ENCODE peak calls at places on chromosomes 4 and X, in eight cellular contexts. One of them, this sample, is unnamed.

GRCh38 chrX:127112726-127113125 is 293.2 kb downstream of the PRR32 start:
- DNase-seq in midbrain: no peak
- DNase-seq in hypothalamus: no peak
- DNase-seq in NK-92 treated with Interleukin-12 subunit alpha and Interleukin-12 subunit beta, amount 100 ng/mL, for 24 hours: no peak
- DNase-seq in stimulated activated CD8-positive, alpha-beta memory T cell treated with anti-CD3 and anti-CD28 coated beads, Interleukin-4, amount 100 ng/mL, for 1 hour: no peak
- DNase-seq in AG04450: no peak
- DNase-seq in GM03348: no peak
- DNase-seq in SK-N-SH: no peak
- DNase-seq in this sample: no peak

GRCh38 chr4:16075061-16075460 is 8.8 kb downstream of the PROM1 start:
- DNase-seq in midbrain: no peak
- DNase-seq in hypothalamus: no peak
- DNase-seq in NK-92 treated with Interleukin-12 subunit alpha and Interleukin-12 subunit beta, amount 100 ng/mL, for 24 hours: no peak
- DNase-seq in stimulated activated CD8-positive, alpha-beta memory T cell treated with anti-CD3 and anti-CD28 coated beads, Interleukin-4, amount 100 ng/mL, for 1 hour: no peak
- DNase-seq in AG04450: no peak
- DNase-seq in GM03348: no peak
- DNase-seq in SK-N-SH: no peak
- DNase-seq in this sample: no peak

GRCh38 chr4:8370835-8371234 is 69.7 kb downstream of the ACOX3 start:
- DNase-seq in midbrain: no peak
- DNase-seq in hypothalamus: no peak
- DNase-seq in NK-92 treated with Interleukin-12 subunit alpha and Interleukin-12 subunit beta, amount 100 ng/mL, for 24 hours: no peak
- DNase-seq in stimulated activated CD8-positive, alpha-beta memory T cell treated with anti-CD3 and anti-CD28 coated beads, Interleukin-4, amount 100 ng/mL, for 1 hour: no peak
- DNase-seq in AG04450: no peak
- DNase-seq in GM03348: no peak
- DNase-seq in SK-N-SH: no peak
- DNase-seq in this sample: no peak

GRCh38 chr4:77040265-77040664 is 35.5 kb downstream of the CCNI start:
- DNase-seq in midbrain: no peak
- DNase-seq in hypothalamus: no peak
- DNase-seq in NK-92 treated with Interleukin-12 subunit alpha and Interleukin-12 subunit beta, amount 100 ng/mL, for 24 hours: no peak
- DNase-seq in stimulated activated CD8-positive, alpha-beta memory T cell treated with anti-CD3 and anti-CD28 coated beads, Interleukin-4, amount 100 ng/mL, for 1 hour: no peak
- DNase-seq in AG04450: no peak
- DNase-seq in GM03348: peak
- DNase-seq in SK-N-SH: no peak
- DNase-seq in this sample: peak

GRCh38 chr4:20844311-20844710 is 144.1 kb downstream of the PACRGL start:
- DNase-seq in midbrain: no peak
- DNase-seq in hypothalamus: no peak
- DNase-seq in NK-92 treated with Interleukin-12 subunit alpha and Interleukin-12 subunit beta, amount 100 ng/mL, for 24 hours: no peak
- DNase-seq in stimulated activated CD8-positive, alpha-beta memory T cell treated with anti-CD3 and anti-CD28 coated beads, Interleukin-4, amount 100 ng/mL, for 1 hour: no peak
- DNase-seq in AG04450: no peak
- DNase-seq in GM03348: no peak
- DNase-seq in SK-N-SH: no peak
- DNase-seq in this sample: no peak

GRCh38 chr4:5465529-5465928 is 242.8 kb downstream of the EVC2 start:
- DNase-seq in midbrain: no peak
- DNase-seq in hypothalamus: no peak
- DNase-seq in NK-92 treated with Interleukin-12 subunit alpha and Interleukin-12 subunit beta, amount 100 ng/mL, for 24 hours: no peak
- DNase-seq in stimulated activated CD8-positive, alpha-beta memory T cell treated with anti-CD3 and anti-CD28 coated beads, Interleukin-4, amount 100 ng/mL, for 1 hour: no peak
- DNase-seq in AG04450: no peak
- DNase-seq in GM03348: no peak
- DNase-seq in SK-N-SH: no peak
- DNase-seq in this sample: no peak

GRCh38 chrX:40094041-40094899 is 3.5 kb downstream of the BCOR start:
- DNase-seq in midbrain: no peak
- DNase-seq in hypothalamus: peak
- DNase-seq in NK-92 treated with Interleukin-12 subunit alpha and Interleukin-12 subunit beta, amount 100 ng/mL, for 24 hours: no peak
- DNase-seq in stimulated activated CD8-positive, alpha-beta memory T cell treated with anti-CD3 and anti-CD28 coated beads, Interleukin-4, amount 100 ng/mL, for 1 hour: no peak
- DNase-seq in AG04450: no peak
- DNase-seq in GM03348: peak
- DNase-seq in SK-N-SH: peak
- DNase-seq in this sample: no peak

GRCh38 chr4:48698029-48698901 is 81.8 kb downstream of the FRYL start:
- DNase-seq in midbrain: no peak
- DNase-seq in hypothalamus: no peak
- DNase-seq in NK-92 treated with Interleukin-12 subunit alpha and Interleukin-12 subunit beta, amount 100 ng/mL, for 24 hours: no peak
- DNase-seq in stimulated activated CD8-positive, alpha-beta memory T cell treated with anti-CD3 and anti-CD28 coated beads, Interleukin-4, amount 100 ng/mL, for 1 hour: no peak
- DNase-seq in AG04450: peak
- DNase-seq in GM03348: peak
- DNase-seq in SK-N-SH: no peak
- DNase-seq in this sample: peak

GRCh38 chr4:62622084-62622483 is 1422.0 kb downstream of the ADGRL3 start:
- DNase-seq in midbrain: no peak
- DNase-seq in hypothalamus: no peak
- DNase-seq in NK-92 treated with Interleukin-12 subunit alpha and Interleukin-12 subunit beta, amount 100 ng/mL, for 24 hours: no peak
- DNase-seq in stimulated activated CD8-positive, alpha-beta memory T cell treated with anti-CD3 and anti-CD28 coated beads, Interleukin-4, amount 100 ng/mL, for 1 hour: no peak
- DNase-seq in AG04450: no peak
- DNase-seq in GM03348: no peak
- DNase-seq in SK-N-SH: no peak
- DNase-seq in this sample: no peak

GRCh38 chr4:37243061-37243460 is 1.5 kb upstream of the NWD2 start:
- DNase-seq in midbrain: no peak
- DNase-seq in hypothalamus: peak
- DNase-seq in NK-92 treated with Interleukin-12 subunit alpha and Interleukin-12 subunit beta, amount 100 ng/mL, for 24 hours: no peak
- DNase-seq in stimulated activated CD8-positive, alpha-beta memory T cell treated with anti-CD3 and anti-CD28 coated beads, Interleukin-4, amount 100 ng/mL, for 1 hour: no peak
- DNase-seq in AG04450: no peak
- DNase-seq in GM03348: no peak
- DNase-seq in SK-N-SH: no peak
- DNase-seq in this sample: no peak

GRCh38 chr4:28241021-28241420 is 1380.4 kb downstream of the STIM2 start:
- DNase-seq in midbrain: no peak
- DNase-seq in hypothalamus: no peak
- DNase-seq in NK-92 treated with Interleukin-12 subunit alpha and Interleukin-12 subunit beta, amount 100 ng/mL, for 24 hours: no peak
- DNase-seq in stimulated activated CD8-positive, alpha-beta memory T cell treated with anti-CD3 and anti-CD28 coated beads, Interleukin-4, amount 100 ng/mL, for 1 hour: no peak
- DNase-seq in AG04450: no peak
- DNase-seq in GM03348: no peak
- DNase-seq in SK-N-SH: no peak
- DNase-seq in this sample: no peak

GRCh38 chrX:6225307-6226052 is 3.2 kb downstream of the NLGN4X start:
- DNase-seq in midbrain: peak
- DNase-seq in hypothalamus: peak
- DNase-seq in NK-92 treated with Interleukin-12 subunit alpha and Interleukin-12 subunit beta, amount 100 ng/mL, for 24 hours: no peak
- DNase-seq in stimulated activated CD8-positive, alpha-beta memory T cell treated with anti-CD3 and anti-CD28 coated beads, Interleukin-4, amount 100 ng/mL, for 1 hour: no peak
- DNase-seq in AG04450: no peak
- DNase-seq in GM03348: no peak
- DNase-seq in SK-N-SH: peak
- DNase-seq in this sample: no peak

GRCh38 chr4:155047755-155048154 is 160.7 kb upstream of the NPY2R start:
- DNase-seq in midbrain: no peak
- DNase-seq in hypothalamus: no peak
- DNase-seq in NK-92 treated with Interleukin-12 subunit alpha and Interleukin-12 subunit beta, amount 100 ng/mL, for 24 hours: no peak
- DNase-seq in stimulated activated CD8-positive, alpha-beta memory T cell treated with anti-CD3 and anti-CD28 coated beads, Interleukin-4, amount 100 ng/mL, for 1 hour: no peak
- DNase-seq in AG04450: no peak
- DNase-seq in GM03348: peak
- DNase-seq in SK-N-SH: no peak
- DNase-seq in this sample: no peak

GRCh38 chrX:2423899-2424298 is 76.9 kb downstream of the DHRSX start:
- DNase-seq in midbrain: no peak
- DNase-seq in hypothalamus: no peak
- DNase-seq in NK-92 treated with Interleukin-12 subunit alpha and Interleukin-12 subunit beta, amount 100 ng/mL, for 24 hours: no peak
- DNase-seq in stimulated activated CD8-positive, alpha-beta memory T cell treated with anti-CD3 and anti-CD28 coated beads, Interleukin-4, amount 100 ng/mL, for 1 hour: no peak
- DNase-seq in AG04450: no peak
- DNase-seq in GM03348: no peak
- DNase-seq in SK-N-SH: no peak
- DNase-seq in this sample: no peak

GRCh38 chrX:131728295-131729145 is 184.6 kb downstream of the OR13H1 start:
- DNase-seq in midbrain: peak
- DNase-seq in hypothalamus: peak
- DNase-seq in NK-92 treated with Interleukin-12 subunit alpha and Interleukin-12 subunit beta, amount 100 ng/mL, for 24 hours: no peak
- DNase-seq in stimulated activated CD8-positive, alpha-beta memory T cell treated with anti-CD3 and anti-CD28 coated beads, Interleukin-4, amount 100 ng/mL, for 1 hour: no peak
- DNase-seq in AG04450: no peak
- DNase-seq in GM03348: no peak
- DNase-seq in SK-N-SH: peak
- DNase-seq in this sample: no peak

This sample was measured in AG10803.